ENCODE peak calls at places on chromosome 11, in four cellular contexts. R is colonic mucosa, F is AG04450, S is coronary artery. O is an unnamed sample.

GRCh38 chr11:19561011-19561410 is 151.6 kb upstream of the NAV2 start:
- DNase-seq in R (no peak), F (no peak), S (no peak), O (peak; percentile 51)

GRCh38 chr11:59728913-59729312 is 15.3 kb upstream of the OR10V1 start:
- DNase-seq in R (no peak), F (no peak), S (no peak), O (no peak)

GRCh38 chr11:94844031-94844430 is 75.9 kb downstream of the AMOTL1 start:
- DNase-seq in F (no peak), R (no peak), S (no peak), O (no peak)

GRCh38 chr11:12071574-12071973 is 38.8 kb upstream of the MICAL2 start:
- DNase-seq in R (no peak), F (no peak), S (no peak), O (no peak)

GRCh38 chr11:61586792-61587430 is 6.0 kb upstream of the SYT7 start:
- DNase-seq in F (no peak), R (no peak), S (no peak), O (no peak)

GRCh38 chr11:122661182-122661945 is 5.8 kb downstream of the UBASH3B start:
- DNase-seq in S (no peak), R (no peak), F (no peak), O (no peak)

GRCh38 chr11:70552441-70553150 is 154.3 kb downstream of the CTTN start:
- DNase-seq in F (no peak), R (no peak), S (no peak), O (no peak)

GRCh38 chr11:24794064-24794463 is 297.2 kb downstream of the LUZP2 start:
- DNase-seq in S (no peak), R (no peak), F (no peak), O (no peak)

GRCh38 chr11:14764899-14765527 is 121.4 kb downstream of the PDE3B start:
- DNase-seq in S (no peak), R (no peak), F (no peak), O (no peak)

GRCh38 chr11:117171007-117171647 is 7.4 kb upstream of the SIDT2 start:
- DNase-seq in F (no peak), R (no peak), S (no peak), O (no peak)

GRCh38 chr11:16397355-16397754 is 41.0 kb upstream of the SOX6 start:
- DNase-seq in F (no peak), R (no peak), S (no peak), O (no peak)

GRCh38 chr11:126839496-126839895 is 161.1 kb downstream of the KIRREL3 start:
- DNase-seq in S (no peak), F (no peak), R (no peak), O (no peak)

GRCh38 chr11:101880208-101880607 is 34.6 kb upstream of the CEP126 start:
- DNase-seq in F (no peak), R (no peak), S (no peak), O (no peak)

GRCh38 chr11:96152623-96153022 is 190.4 kb downstream of the MAML2 start:
- DNase-seq in R (no peak), F (no peak), S (no peak), O (no peak)

GRCh38 chr11:131867457-131868257 is 497.2 kb downstream of the NTM start:
- DNase-seq in F (peak; percentile 81), S (no peak), R (peak; percentile 46), O (peak; percentile 93)

GRCh38 chr11:70861534-70861933 is 390.8 kb downstream of the SHANK2 start:
- DNase-seq in F (no peak), S (no peak), R (no peak), O (no peak)

GRCh38 chr11:111001986-111002616 is 243.4 kb upstream of the POU2AF2 start:
- DNase-seq in S (no peak), F (peak; percentile 78), R (no peak), O (no peak)

GRCh38 chr11:37973926-37974325 is 1375.9 kb upstream of the RAG2 start:
- DNase-seq in R (no peak), S (no peak), F (no peak), O (no peak)

GRCh38 chr11:85947431-85948272 is 92.5 kb downstream of the CCDC83 start:
- DNase-seq in R (no peak), F (peak; percentile 63), S (no peak), O (no peak)

GRCh38 chr11:69716891-69717747 is 13.3 kb upstream of the FGF19 start:
- DNase-seq in R (no peak), S (no peak), F (no peak), O (no peak)

GRCh38 chr11:94521684-94522083 is 9.4 kb downstream of the C11orf97 start:
- DNase-seq in F (no peak), S (no peak), R (no peak), O (no peak)

GRCh38 chr11:46513934-46514342 is 79.9 kb downstream of the AMBRA1 start:
- DNase-seq in F (peak; percentile 39), S (no peak), R (no peak), O (no peak)

GRCh38 chr11:128054323-128054910 is 532.9 kb downstream of the ETS1 start:
- DNase-seq in S (no peak), F (no peak), R (no peak), O (no peak)

GRCh38 chr11:110689306-110689705 is 22.9 kb downstream of the ARHGAP20 start:
- DNase-seq in S (no peak), R (no peak), F (no peak), O (no peak)

GRCh38 chr11:44958165-44958564 is 7.5 kb upstream of the TP53I11 start:
- DNase-seq in F (no peak), S (no peak), R (peak; percentile 82), O (no peak)

GRCh38 chr11:34566209-34566551 is 52.6 kb upstream of the ELF5 start:
- DNase-seq in F (no peak), S (no peak), R (no peak), O (no peak)

GRCh38 chr11:83006877-83007330 is 64.8 kb downstream of the RAB30 start:
- DNase-seq in R (no peak), S (no peak), F (no peak), O (no peak)

GRCh38 chr11:125348704-125349635 is 147.1 kb downstream of the FEZ1 start:
- DNase-seq in R (peak; percentile 48), S (no peak), F (no peak), O (peak; percentile 91)

GRCh38 chr11:110431212-110432073 is 1.7 kb downstream of the FDX1 start:
- DNase-seq in S (no peak), F (no peak), R (no peak), O (no peak)

GRCh38 chr11:68408512-68408911 is 52.0 kb upstream of the PPP6R3 start:
- DNase-seq in R (no peak), S (no peak), F (no peak), O (no peak)

GRCh38 chr11:11396290-11397042 is 43.4 kb upstream of the CSNK2A3 start:
- DNase-seq in F (peak; percentile 86), R (no peak), S (no peak), O (no peak)

GRCh38 chr11:69002101-69002742 is 10.8 kb downstream of the MRGPRF start:
- DNase-seq in S (peak; percentile 74), R (peak; percentile 16), F (no peak), O (no peak)

GRCh38 chr11:119504366-119504765 is 81.4 kb upstream of the THY1 start:
- DNase-seq in R (no peak), F (no peak), S (no peak), O (no peak)

GRCh38 chr11:120952503-120953229 is 71.2 kb upstream of the TBCEL start:
- DNase-seq in F (peak; percentile 21), R (peak; percentile 80), S (no peak), O (peak; percentile 89)

GRCh38 chr11:95229199-95230053 is 1.6 kb downstream of the SESN3 start:
- DNase-seq in R (peak; percentile 45), S (no peak), F (no peak), O (no peak)

GRCh38 chr11:20367313-20367948 is 3.9 kb downstream of the HTATIP2 start:
- DNase-seq in R (no peak), S (no peak), F (peak; percentile 58), O (no peak)

GRCh38 chr11:45597116-45597515 is 68.3 kb downstream of the CHST1 start:
- DNase-seq in F (no peak), S (no peak), R (no peak), O (no peak)

DNA sequence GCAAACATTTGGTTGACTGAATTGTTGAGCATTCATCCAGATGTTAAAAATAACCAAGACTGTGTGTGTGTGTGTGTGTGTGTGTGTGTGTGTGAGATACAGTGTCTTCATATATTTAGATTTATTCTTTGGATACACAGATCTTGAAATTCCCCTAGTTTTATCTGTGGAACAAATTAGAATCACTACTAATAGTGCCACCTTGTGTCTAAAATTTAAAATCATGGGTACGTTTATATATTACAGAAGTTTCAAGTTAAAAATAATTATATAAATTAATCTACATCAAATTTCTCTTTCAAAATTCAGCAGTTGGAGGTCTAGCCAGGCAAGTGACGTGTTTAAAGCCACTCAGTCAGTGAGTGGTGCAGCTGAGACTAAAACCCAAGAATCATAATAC is 1566.2 kb upstream of the TENM4 start:
- DNase-seq in F (no peak), R (no peak), S (no peak), O (no peak)
- TF ChIP-seq CTCF in F (peak; percentile 35), R (no peak), S (no peak), O (peak; percentile 18)

DNA sequence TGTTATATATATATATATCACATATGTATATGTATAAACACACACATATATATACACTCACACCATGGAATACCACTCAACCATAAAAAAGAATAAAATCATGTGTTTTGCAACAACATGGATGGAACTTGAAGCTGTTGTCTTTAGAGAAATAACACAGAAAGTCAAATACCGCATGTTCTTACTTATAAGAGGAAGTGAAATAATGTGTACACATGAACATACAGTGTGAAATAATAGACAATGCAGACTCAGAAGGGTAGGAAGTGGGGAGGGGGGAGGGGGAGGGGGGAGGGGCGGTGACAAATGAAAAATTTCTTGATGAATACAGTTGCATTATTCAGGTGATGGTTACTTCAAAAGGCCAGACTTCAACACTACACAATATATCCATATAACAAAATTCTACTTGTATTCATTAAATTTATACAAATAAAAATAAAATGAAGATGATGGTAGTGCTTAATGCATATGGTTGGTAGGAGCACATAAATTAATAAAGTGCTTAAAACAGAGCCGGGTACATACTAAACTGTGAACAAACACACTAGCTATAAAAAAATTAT is 5.8 kb upstream of the OR5B2 start:
- DNase-seq in S (no peak), F (no peak), R (no peak), O (no peak)
- TF ChIP-seq CTCF in S (no peak), F (no peak), R (no peak), O (no peak)

GRCh38 chr11:77548552-77549439 is 41.0 kb upstream of the AQP11 start:
- DNase-seq in S (no peak), R (no peak), F (no peak), O (peak; percentile 19)
- TF ChIP-seq CTCF in S (no peak), R (no peak), F (no peak), O (no peak)

GRCh38 chr11:22472306-22472705 is 134.1 kb downstream of the SLC17A6 start:
- DNase-seq in R (no peak), S (no peak), F (no peak), O (no peak)
- TF ChIP-seq CTCF in R (no peak), S (no peak), F (peak; percentile 34), O (no peak)

DNA sequence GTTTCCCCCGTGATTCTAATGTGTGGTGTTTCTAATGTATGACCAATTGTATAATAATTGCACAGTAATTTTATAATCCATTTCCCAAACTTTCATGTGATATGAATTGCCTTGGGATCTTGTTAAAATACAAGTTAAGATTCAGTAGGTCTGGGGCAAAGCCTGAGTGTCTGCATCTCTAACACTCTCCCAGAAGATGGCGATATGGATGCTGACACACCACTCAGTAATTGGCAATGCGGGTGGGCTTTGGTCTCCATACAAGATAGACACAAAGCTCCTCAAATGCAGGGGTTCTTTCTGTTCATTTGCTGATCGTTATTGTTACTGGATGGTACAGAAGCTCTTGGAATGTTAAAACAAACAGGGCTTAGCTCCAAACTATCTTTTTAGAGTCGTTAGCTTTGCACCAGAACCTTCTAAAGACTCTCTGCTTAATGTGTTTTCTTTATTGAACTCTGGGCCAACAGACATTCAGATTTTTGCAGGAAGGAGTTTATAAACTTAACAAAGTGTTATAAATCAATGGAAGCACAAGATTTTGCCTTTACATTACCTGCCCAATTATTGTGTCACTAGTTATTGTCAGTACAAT is 45.4 kb upstream of the ANO3 start:
- DNase-seq in R (no peak), F (no peak), S (no peak), O (no peak)
- TF ChIP-seq CTCF in R (no peak), F (peak; percentile 56), S (no peak), O (peak; percentile 55)